ENCODE peak calls at places on chromosomes 4 and X, in ten cellular contexts. O, W, V, R, S, L, N, U, J and P are unnamed samples.

GRCh38 chrX:97790850-97791249 is 907.1 kb downstream of the RPA4 start:
- DNase-seq in W (no peak), S (no peak), N (no peak), J (no peak), L (no peak), V (no peak), U (no peak), O (no peak), R (no peak), P (no peak)

GRCh38 chr4:107255596-107255995 is 219.5 kb upstream of the DKK2 start:
- DNase-seq in S (no peak), O (no peak), J (no peak), L (no peak), N (no peak), U (no peak), V (peak), R (no peak), W (no peak), P (no peak)

GRCh38 chr4:74539043-74539790 is 94.3 kb downstream of the AREG start:
- DNase-seq in R (no peak), L (no peak), N (no peak), J (no peak), U (no peak), O (no peak), W (no peak), V (peak), S (no peak), P (no peak)

GRCh38 chrX:32598707-32599106 is 612.6 kb downstream of the DMD start:
- DNase-seq in S (no peak), U (no peak), W (no peak), R (no peak), N (no peak), J (no peak), O (no peak), V (no peak), L (no peak), P (no peak)

GRCh38 chrX:8364369-8365141 is 100.1 kb upstream of the VCX3B start:
- DNase-seq in R (no peak), O (no peak), N (peak), W (no peak), L (no peak), S (no peak), J (no peak), U (peak), V (peak), P (no peak)

GRCh38 chrX:29468911-29469494 is 746.4 kb upstream of the MAGEB2 start:
- DNase-seq in W (no peak), N (no peak), U (no peak), V (no peak), J (no peak), R (no peak), S (no peak), O (no peak), L (no peak), P (no peak)

GRCh38 chr4:110955748-110956147 is 332.9 kb upstream of the PITX2 start:
- DNase-seq in O (no peak), R (no peak), L (no peak), V (no peak), U (no peak), S (no peak), N (no peak), W (no peak), J (no peak), P (no peak)

GRCh38 chrX:96696462-96696861 is 11.8 kb downstream of the DIAPH2 start:
- DNase-seq in W (no peak), V (no peak), N (no peak), U (no peak), O (no peak), S (no peak), R (no peak), L (no peak), J (no peak), P (no peak)

DNA sequence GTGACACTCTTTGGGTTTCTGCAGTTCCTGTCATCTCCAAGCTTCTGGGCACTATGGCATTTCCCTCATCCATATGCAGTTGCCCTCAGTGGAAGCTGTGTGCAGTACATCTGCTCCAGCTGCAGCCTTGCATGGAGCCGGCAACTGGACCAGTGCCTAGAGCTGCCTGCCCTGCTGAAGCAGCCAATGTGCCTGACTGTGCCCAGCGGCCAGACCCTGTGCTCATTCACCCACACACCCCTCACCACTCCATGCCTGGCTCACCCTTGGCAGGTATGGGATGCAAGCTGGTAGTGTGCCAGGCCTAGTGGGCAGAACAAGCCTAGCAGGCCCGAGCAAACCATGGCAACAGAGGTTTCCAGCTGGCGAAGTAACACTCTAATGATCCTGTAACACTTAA is 370.8 kb downstream of the FSTL5 start:
- DNase-seq in O (no peak), L (no peak), S (no peak), V (no peak), J (no peak), N (no peak), W (no peak), U (no peak), R (no peak), P (no peak)
- TF ChIP-seq CTCF in O (no peak), L (no peak), S (no peak), V (no peak), J (no peak), N (no peak), W (no peak), U (no peak), R (no peak), P (no peak)

GRCh38 chrX:1679238-1679637 is 64.4 kb downstream of the ASMT start:
- DNase-seq in W (no peak), J (no peak), N (no peak), R (no peak), U (no peak), S (peak), V (no peak), O (no peak), L (no peak), P (no peak)

GRCh38 chrX:1676866-1677265 is 62.0 kb downstream of the ASMT start:
- DNase-seq in W (no peak), V (no peak), N (no peak), L (no peak), O (no peak), J (no peak), R (no peak), S (no peak), U (no peak), P (no peak)

GRCh38 chrX:1667566-1667965 is 52.7 kb downstream of the ASMT start:
- DNase-seq in R (no peak), J (no peak), S (no peak), L (no peak), W (no peak), V (no peak), N (no peak), O (no peak), U (no peak), P (no peak)

DNA sequence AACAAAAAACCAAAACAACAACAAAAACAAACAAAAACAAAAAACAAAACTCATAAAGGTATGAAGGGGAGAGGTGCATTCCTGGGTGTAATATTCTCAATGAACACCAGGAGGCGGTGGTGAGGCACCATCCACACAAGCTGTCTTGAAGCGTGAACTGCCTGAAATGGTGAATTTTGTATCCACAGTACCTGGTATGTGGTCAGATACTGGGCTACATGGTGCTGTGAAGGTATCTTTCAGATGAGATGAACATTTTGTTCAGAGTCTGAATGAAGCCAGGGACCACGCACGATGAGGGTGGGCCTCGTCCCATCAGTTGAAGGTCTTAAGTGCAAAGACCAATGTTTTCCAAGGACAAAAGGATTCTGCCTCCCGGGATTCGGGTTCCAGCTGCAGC is 58.5 kb downstream of the ASMT start:
- DNase-seq in V (peak), N (peak), W (no peak), L (no peak), J (no peak), U (peak), R (no peak), S (peak), O (no peak), P (no peak)
- TF ChIP-seq CTCF in V (peak), N (peak), W (no peak), L (no peak), J (peak), U (peak), R (peak), S (peak), O (peak), P (peak)

DNA sequence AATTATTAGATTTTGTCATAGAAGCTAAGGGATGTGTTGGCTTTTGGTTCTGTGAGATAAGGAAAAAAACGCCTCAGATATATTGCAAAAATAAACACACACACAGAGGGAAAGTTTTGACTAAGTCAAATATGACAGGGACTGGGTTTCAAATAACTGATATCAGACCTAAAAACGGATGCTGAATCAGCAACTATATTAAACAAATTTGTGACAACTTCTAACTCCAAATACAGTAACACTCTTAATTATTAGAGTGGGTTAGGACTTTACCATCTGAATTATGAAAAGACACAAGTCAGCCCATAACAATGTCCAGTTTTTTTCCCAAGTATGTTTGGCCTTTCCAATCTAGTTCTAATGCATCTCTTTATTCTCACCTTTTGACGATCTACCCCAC is 2693.1 kb downstream of the ARAP2 start:
- DNase-seq in N (no peak), U (no peak), J (no peak), L (no peak), R (no peak), S (no peak), O (no peak), W (no peak), V (no peak), P (no peak)
- TF ChIP-seq CTCF in N (no peak), U (no peak), J (no peak), L (no peak), R (no peak), S (no peak), O (no peak), W (no peak), V (no peak), P (no peak)

DNA sequence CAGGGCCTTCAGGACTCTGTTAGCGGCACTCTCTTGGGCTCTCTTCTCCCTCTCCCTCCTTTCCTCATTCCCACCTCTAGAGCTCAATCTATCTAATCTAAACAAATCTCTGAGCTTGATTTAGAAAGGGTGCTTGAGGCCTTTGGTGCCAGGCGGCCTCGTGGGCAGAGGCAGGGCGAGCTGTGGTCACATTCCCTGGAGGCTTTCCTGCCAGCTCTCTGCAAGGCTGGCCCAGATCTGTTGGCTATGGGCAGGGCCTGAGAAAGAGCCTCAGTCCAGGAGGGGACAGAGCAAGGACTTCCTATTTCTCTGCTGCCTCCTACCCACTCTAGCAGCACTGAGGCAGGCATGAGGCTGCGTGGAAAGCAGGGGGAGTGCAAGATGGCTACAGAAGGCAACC is 38.6 kb downstream of the PJA1 start:
- DNase-seq in O (no peak), S (no peak), V (no peak), U (no peak), N (no peak), J (no peak), W (no peak), R (no peak), L (no peak), P (no peak)
- TF ChIP-seq CTCF in O (no peak), S (no peak), V (no peak), U (no peak), N (no peak), J (no peak), W (no peak), R (no peak), L (no peak), P (no peak)

GRCh38 chrX:76850851-76851250 is 423.3 kb downstream of the MAGEE1 start:
- DNase-seq in U (no peak), L (no peak), W (no peak), J (no peak), V (no peak), S (no peak), N (no peak), O (no peak), R (no peak), P (no peak)
- TF ChIP-seq CTCF in U (peak), L (no peak), W (no peak), J (no peak), V (no peak), S (no peak), N (peak), O (no peak), R (no peak), P (no peak)

DNA sequence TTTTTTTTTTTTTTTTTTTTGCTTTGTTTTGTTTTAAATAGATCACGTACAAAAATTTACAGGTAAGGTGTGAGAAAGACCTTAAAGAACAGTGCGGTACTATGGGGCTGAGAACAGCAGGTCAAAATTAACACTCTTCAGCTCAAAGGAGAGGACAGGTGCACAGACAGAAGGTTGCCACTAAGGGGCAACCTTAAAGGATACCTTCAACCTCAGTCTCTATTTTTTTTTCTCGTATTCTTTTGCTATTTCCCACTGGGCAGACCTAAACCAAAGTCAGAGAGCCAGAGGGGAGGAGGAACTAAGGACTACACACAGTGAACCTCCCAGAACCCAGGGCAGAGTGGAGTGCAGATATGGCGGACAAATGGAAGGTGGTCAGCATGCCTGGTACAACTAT is 1984.3 kb upstream of the IGFBP7 start:
- DNase-seq in R (no peak), W (no peak), L (no peak), N (no peak), J (no peak), V (no peak), O (no peak), U (no peak), S (no peak), P (no peak)
- TF ChIP-seq CTCF in R (no peak), W (no peak), L (no peak), N (peak), J (no peak), V (no peak), O (no peak), U (no peak), S (no peak), P (no peak)

DNA sequence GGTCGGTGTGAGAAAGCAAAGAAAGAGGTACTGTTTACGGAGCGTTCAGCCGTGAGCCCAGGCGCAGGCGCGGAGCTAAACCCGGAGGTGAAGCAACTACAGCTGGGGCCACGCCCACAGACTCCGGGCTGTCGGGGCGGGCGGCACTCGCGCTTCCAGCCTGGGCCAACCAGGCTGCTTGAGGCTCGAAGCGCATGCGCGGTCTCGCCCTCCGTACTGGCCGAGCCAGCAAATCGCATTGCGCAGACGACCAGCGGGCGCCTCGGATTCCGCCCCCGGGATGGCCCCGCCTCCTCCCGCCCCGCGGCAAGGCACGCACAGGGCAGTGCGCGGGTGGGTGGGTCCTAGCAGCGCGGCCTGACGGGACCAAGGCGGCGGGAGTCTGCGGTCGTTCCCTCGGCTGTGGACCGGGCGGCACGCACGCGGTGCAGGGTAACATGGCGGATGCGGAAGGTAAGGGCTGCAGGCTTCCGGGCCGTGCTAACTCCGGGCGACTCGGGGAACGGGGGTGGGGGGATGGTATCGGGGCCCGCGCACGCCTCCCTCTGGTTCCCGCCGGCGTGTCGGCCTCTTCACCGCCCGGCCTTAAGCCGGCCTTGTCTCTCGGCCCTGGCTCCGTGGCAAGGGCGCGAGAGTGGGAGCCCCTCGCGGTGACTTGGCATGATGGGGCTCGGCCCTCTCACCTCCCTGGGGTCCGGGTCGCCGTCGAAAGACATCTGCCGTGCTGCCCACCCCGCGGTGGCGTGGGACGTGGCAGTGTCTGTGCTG is at the start of gene DKC1:
- DNase-seq in N (peak), L (peak), R (peak), W (peak), U (peak), V (peak), S (peak), J (peak), O (no peak), P (peak)
- TF ChIP-seq CTCF in N (no peak), L (no peak), R (peak), W (no peak), U (no peak), V (no peak), S (no peak), J (peak), O (peak), P (peak)

GRCh38 chrX:153643431-153644351 is 3.3 kb upstream of the DUSP9 start:
- DNase-seq in J (no peak), U (no peak), N (no peak), R (no peak), O (no peak), W (no peak), L (peak), V (no peak), S (no peak), P (no peak)
- TF ChIP-seq CTCF in J (peak), U (no peak), N (peak), R (no peak), O (no peak), W (no peak), L (no peak), V (no peak), S (no peak), P (no peak)